ENCODE peak calls at places on chromosome 11, in four cellular contexts. S is OCI-LY7, R is Peyer's patch, G is neuronal stem cell. C is an unnamed sample.

GRCh38 chr11:13120691-13121090 is 111.6 kb downstream of the RASSF10 start:
- DNase-seq in S (no peak), R (no peak), G (no peak), C (no peak)

GRCh38 chr11:41921991-41922390 is 462.5 kb upstream of the LRRC4C start:
- DNase-seq in S (no peak), G (peak; percentile 30), R (no peak), C (no peak)

GRCh38 chr11:12403995-12404345 is 26.6 kb downstream of the PARVA start:
- DNase-seq in S (no peak), R (no peak), G (no peak), C (no peak)

GRCh38 chr11:17428261-17428660 is 39.8 kb upstream of the KCNJ11 start:
- DNase-seq in G (no peak), R (no peak), S (no peak), C (no peak)

GRCh38 chr11:69446108-69446507 is 35.4 kb upstream of the LINC01488 start:
- DNase-seq in S (no peak), R (no peak), G (no peak), C (no peak)

GRCh38 chr11:46601129-46601528 is 7.3 kb upstream of the AMBRA1 start:
- DNase-seq in S (no peak), R (no peak), G (no peak), C (no peak)

GRCh38 chr11:119788911-119789560 is 60.0 kb upstream of the NECTIN1 start:
- DNase-seq in R (no peak), G (no peak), S (no peak), C (no peak)

GRCh38 chr11:122584670-122585069 is 70.9 kb upstream of the UBASH3B start:
- DNase-seq in G (no peak), R (no peak), S (no peak), C (no peak)

GRCh38 chr11:8058216-8058615 is 22.8 kb upstream of the TUB start:
- DNase-seq in G (no peak), S (no peak), R (no peak), C (no peak)

GRCh38 chr11:68965901-68966868 is 14.6 kb downstream of the MRGPRD start:
- DNase-seq in S (no peak), G (no peak), R (no peak), C (no peak)

GRCh38 chr11:27406498-27407354 is 43.7 kb upstream of the CCDC34 start:
- DNase-seq in G (no peak), R (no peak), S (no peak), C (no peak)

GRCh38 chr11:124716596-124716995 is 23.1 kb upstream of the NRGN start:
- DNase-seq in G (no peak), S (no peak), R (no peak), C (no peak)

GRCh38 chr11:9004310-9004945 is 627 bp upstream of the NRIP3 start:
- DNase-seq in S (no peak), G (peak; percentile 43), R (no peak), C (no peak)

GRCh38 chr11:134882671-134883318 is 470.8 kb upstream of the B3GAT1 start:
- DNase-seq in R (no peak), S (no peak), G (no peak), C (no peak)

GRCh38 chr11:46064221-46064620 is 57.0 kb downstream of the PHF21A start:
- DNase-seq in S (no peak), G (no peak), R (no peak), C (no peak)

DNA sequence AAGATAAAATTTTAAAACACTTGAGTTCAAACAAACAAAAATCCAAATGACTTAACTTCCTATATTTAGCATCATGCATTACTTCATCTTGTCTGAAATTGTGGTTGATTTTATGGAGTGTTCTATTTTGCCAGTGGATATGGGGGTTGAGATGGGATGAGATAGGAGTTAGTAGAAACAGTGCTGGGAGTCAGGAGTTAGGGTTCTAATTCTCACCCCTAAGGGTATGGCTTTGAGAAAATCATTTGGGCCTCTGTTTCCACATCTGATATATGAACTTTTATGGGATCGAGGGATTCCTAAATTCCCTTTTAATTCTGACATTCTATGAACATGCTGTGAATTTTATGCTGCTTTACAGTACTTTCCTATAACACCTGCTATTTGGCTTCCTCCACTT is 5.3 kb upstream of the CALCA start:
- DNase-seq in R (no peak), S (no peak), G (no peak), C (no peak)
- H3K27ac ChIP-seq in R (no peak overlapping the region), S (no peak overlapping the region), G (no peak overlapping the region), C (no peak overlapping the region)

GRCh38 chr11:130164221-130164570 is 4.6 kb downstream of the ST14 start:
- DNase-seq in R (no peak), S (no peak), G (no peak), C (no peak)

GRCh38 chr11:130165601-130166456 is 6.2 kb downstream of the ST14 start:
- DNase-seq in R (peak; percentile 66), S (peak; percentile 84), G (no peak), C (no peak)

GRCh38 chr11:130163346-130164220 is 4.0 kb downstream of the ST14 start:
- DNase-seq in G (no peak), S (peak; percentile 70), R (peak; percentile 62), C (no peak)

GRCh38 chr11:130168105-130168504 is 8.5 kb downstream of the ST14 start:
- DNase-seq in R (no peak), S (peak; percentile 50), G (no peak), C (no peak)

DNA sequence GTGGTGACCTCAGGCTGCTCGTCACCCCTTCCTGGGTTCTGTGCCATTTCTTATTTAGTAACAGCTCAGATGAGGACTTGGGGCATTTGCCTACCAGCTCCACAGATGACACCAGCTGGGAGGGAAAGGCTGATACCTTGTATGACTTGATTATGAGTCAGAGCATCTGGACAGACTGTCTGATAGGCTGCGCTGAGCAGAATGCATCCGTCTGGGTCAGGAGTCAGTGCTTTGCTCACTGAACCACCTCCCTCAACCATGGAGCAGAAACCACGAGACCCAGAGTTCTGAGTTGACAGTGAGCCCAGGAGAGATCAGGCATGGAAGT is 6.8 kb downstream of the ST14 start:
- DNase-seq in G (no peak), S (peak; percentile 92), R (peak; percentile 73), C (no peak)
- H3K27ac ChIP-seq in G (no peak overlapping the region), S (peak overlapping the region; percentile 93), R (peak overlapping the region; percentile 88), C (no peak overlapping the region)

DNA sequence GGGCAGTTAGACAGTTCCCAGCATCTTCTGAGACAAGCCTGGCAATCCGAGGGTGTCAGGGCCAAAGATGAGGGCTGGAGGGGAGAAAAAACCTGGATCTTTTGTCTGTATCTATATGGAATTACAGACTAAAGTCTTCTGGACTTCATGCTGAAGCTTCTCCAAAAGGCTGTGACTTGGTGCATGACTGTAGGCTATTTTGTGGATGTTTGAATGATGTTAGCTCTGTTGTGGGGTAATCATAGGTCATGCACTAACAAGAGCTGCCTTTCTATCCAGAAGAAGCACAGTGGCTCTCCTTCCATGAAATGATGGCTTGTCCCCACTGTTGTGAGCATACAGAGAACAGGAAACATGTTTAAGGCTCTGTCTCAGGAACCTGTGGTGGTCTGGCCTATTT is 263.3 kb upstream of the PLET1 start:
- DNase-seq in G (no peak), S (no peak), R (no peak), C (no peak)
- H3K27ac ChIP-seq in G (peak overlapping the region; percentile 55), S (no peak overlapping the region), R (peak overlapping the region; percentile 0), C (peak overlapping the region; percentile 72)

DNA sequence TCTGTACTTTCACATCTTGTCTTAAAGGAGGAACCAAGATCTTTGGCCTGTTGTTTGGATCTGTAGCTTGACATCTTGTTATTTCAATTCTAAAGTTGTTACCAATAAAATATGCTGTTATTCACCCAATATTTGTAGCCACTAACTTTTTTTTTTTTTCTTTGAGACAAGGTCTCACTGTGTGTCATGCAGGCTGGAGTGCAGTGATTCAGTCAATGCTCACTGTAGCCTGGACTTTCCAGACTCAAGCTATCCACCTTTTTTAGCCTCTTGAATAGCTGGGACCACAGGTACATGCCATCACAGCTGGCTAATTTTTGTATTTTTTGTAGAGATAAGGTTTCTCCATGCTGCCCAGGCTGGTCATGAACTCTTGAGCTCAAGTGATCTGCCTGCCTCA is 769.4 kb downstream of the DLG2 start:
- DNase-seq in S (no peak), R (no peak), G (no peak), C (no peak)
- H3K27ac ChIP-seq in S (no peak overlapping the region), R (no peak overlapping the region), G (no peak overlapping the region), C (no peak overlapping the region)

DNA sequence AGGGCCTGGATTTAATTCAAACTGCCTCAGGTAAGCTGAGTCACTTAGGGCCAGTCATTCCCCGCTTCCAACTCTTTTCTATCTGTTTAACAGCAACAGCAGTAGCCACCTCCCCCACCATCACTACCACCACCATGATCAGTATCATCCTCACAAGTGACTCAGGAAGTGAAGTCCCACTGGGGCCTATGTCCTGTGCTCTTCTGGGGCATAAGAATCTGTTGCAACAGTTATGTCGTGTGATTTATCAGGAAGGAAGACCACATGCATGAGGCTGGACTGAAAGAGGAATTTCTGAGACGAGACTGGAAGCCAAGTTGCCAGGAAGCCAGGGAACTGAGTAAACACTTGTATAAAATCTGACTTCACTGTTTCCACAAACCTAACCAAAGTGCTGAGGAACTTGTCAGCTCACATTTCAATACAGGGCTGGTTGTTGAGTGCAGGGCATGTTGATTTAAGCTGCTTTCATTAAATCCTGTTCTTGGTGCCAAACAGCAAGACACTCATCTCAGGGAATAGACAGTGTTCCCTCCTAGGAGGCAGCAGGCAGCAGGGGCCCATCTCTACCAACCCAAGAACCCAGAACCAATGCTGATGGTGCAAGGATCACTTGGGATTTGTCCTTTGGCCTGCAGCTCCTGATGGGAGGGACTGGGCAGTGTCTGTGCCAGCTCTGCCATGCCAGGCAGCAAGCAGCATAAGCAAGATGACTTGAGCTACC is 226.7 kb upstream of the NARS2 start:
- DNase-seq in R (no peak), S (no peak), G (no peak), C (no peak)
- H3K27ac ChIP-seq in R (peak overlapping the region; percentile 70), S (no peak overlapping the region), G (no peak overlapping the region), C (peak overlapping the region; percentile 60)

C was measured in caudate nucleus.